ENCODE peak calls at places on chromosomes 11 and 22, in four cellular contexts. F is HCT116, T is K562, O is HepG2. D is an unnamed sample.
A peak's percentile ranks its signal among the peaks of the same experiment; 100 is the strongest.

GRCh38 chr11:68780829-68781228 is 29.5 kb upstream of the TESMIN start:
- DNase-seq in T (peak; percentile 86), F (peak; percentile 4), O (no peak), D (no peak)

GRCh38 chr11:114077482-114078305 is 18.2 kb downstream of the ZBTB16 start:
- DNase-seq in O (no peak), T (no peak), F (no peak), D (no peak)

GRCh38 chr11:94869186-94869585 is 101.0 kb downstream of the AMOTL1 start:
- DNase-seq in T (no peak), F (no peak), O (no peak), D (no peak)

GRCh38 chr22:50627452-50627913 is 469 bp downstream of the ARSA start:
- DNase-seq in O (peak; percentile 15), F (no peak), T (no peak), D (no peak)

GRCh38 chr11:104327864-104328513 is 164.0 kb upstream of the PDGFD start:
- DNase-seq in F (no peak), O (no peak), T (no peak), D (no peak)

GRCh38 chr11:45655347-45655756 is 10.1 kb downstream of the CHST1 start:
- DNase-seq in F (peak; percentile 53), T (peak; percentile 72), O (peak; percentile 44), D (peak; percentile 43)

GRCh38 chr22:39364646-39365405 is 15.0 kb downstream of the SYNGR1 start:
- DNase-seq in F (no peak), T (no peak), O (no peak), D (no peak)

GRCh38 chr22:30891443-30891755 is 77.2 kb downstream of the MORC2 start:
- DNase-seq in F (no peak), O (no peak), T (no peak), D (no peak)

GRCh38 chr11:67266424-67267187 is at the start of gene GRK2:
- DNase-seq in O (no peak), T (peak; percentile 61), F (no peak), D (no peak)

GRCh38 chr22:35021166-35021565 is 44.8 kb upstream of the ISX start:
- DNase-seq in F (no peak), T (no peak), O (no peak), D (no peak)

GRCh38 chr11:18010271-18010670 is 2.6 kb downstream of the SERGEF start:
- DNase-seq in O (no peak), F (no peak), T (peak; percentile 6), D (no peak)

GRCh38 chr11:10489444-10489785 is 34.4 kb downstream of the AMPD3 start:
- DNase-seq in F (no peak), T (no peak), O (no peak), D (no peak)

GRCh38 chr11:5123802-5124521 is 14.2 kb downstream of the OR52A5 start:
- DNase-seq in O (peak; percentile 46), F (peak; percentile 56), T (peak; percentile 91), D (peak; percentile 66)

GRCh38 chr11:117443269-117444186 is 115.9 kb downstream of the CEP164 start:
- DNase-seq in T (peak; percentile 65), O (peak; percentile 40), F (no peak), D (no peak)

GRCh38 chr11:77959434-77959833 is 35.0 kb downstream of the INTS4 start:
- DNase-seq in T (no peak), F (no peak), O (no peak), D (no peak)

GRCh38 chr11:8357891-8358566 is 94.4 kb upstream of the LMO1 start:
- DNase-seq in T (no peak), F (no peak), O (no peak), D (no peak)

GRCh38 chr11:7543302-7543701 is 29.5 kb downstream of the PPFIBP2 start:
- DNase-seq in T (no peak), O (no peak), F (no peak), D (no peak)

GRCh38 chr11:120784566-120785251 is 239.2 kb upstream of the TBCEL start:
- DNase-seq in T (no peak), F (no peak), O (no peak), D (no peak)

GRCh38 chr22:25402501-25403283 is 161.8 kb upstream of the GRK3 start:
- DNase-seq in T (peak; percentile 9), F (no peak), O (peak; percentile 95), D (no peak)

GRCh38 chr11:119169272-119169719 is 771 bp downstream of the NLRX1 start:
- DNase-seq in F (peak; percentile 53), O (peak; percentile 37), T (no peak), D (no peak)

GRCh38 chr11:71466358-71466757 is 13.4 kb downstream of the NADSYN1 start:
- DNase-seq in T (no peak), F (no peak), O (no peak), D (no peak)

GRCh38 chr11:76380161-76380976 is 563 bp downstream of the THAP12 start:
- DNase-seq in F (no peak), O (no peak), T (peak; percentile 48), D (no peak)

GRCh38 chr11:36361901-36362391 is 65.9 kb downstream of the PRR5L start:
- DNase-seq in T (no peak), F (no peak), O (no peak), D (no peak)

GRCh38 chr11:20134991-20135736 is 25.1 kb downstream of the DBX1 start:
- DNase-seq in T (no peak), O (no peak), F (no peak), D (no peak)

GRCh38 chr22:50189184-50189848 is 3.6 kb downstream of the TRABD start:
- DNase-seq in O (no peak), T (peak; percentile 25), F (no peak), D (no peak)

GRCh38 chr11:132448334-132448995 is 1078.0 kb downstream of the NTM start:
- DNase-seq in O (no peak), F (no peak), T (no peak), D (no peak)

GRCh38 chr11:3969613-3970012 is 114.1 kb downstream of the STIM1 start:
- DNase-seq in T (no peak), F (no peak), O (no peak), D (no peak)

GRCh38 chr11:98701541-98701940 is 319.2 kb upstream of the CNTN5 start:
- DNase-seq in F (no peak), O (no peak), T (no peak), D (no peak)

GRCh38 chr22:19060356-19061009 is 61.7 kb downstream of the DGCR2 start:
- DNase-seq in F (no peak), T (no peak), O (no peak), D (no peak)

GRCh38 chr11:119488256-119488995 is 65.5 kb upstream of the THY1 start:
- DNase-seq in O (no peak), F (no peak), T (no peak), D (no peak)

GRCh38 chr11:85540635-85541034 is 86.5 kb downstream of the DLG2 start:
- DNase-seq in O (no peak), T (no peak), F (no peak), D (no peak)

GRCh38 chr11:34135439-34135838 is 30.0 kb downstream of the NAT10 start:
- DNase-seq in T (no peak), F (no peak), O (no peak), D (no peak)

GRCh38 chr11:128499613-128500213 is 87.6 kb downstream of the ETS1 start:
- DNase-seq in O (no peak), F (no peak), T (no peak), D (no peak)

GRCh38 chr11:69497221-69497787 is 15.8 kb downstream of the LINC01488 start:
- DNase-seq in O (peak; percentile 97), F (peak; percentile 56), T (no peak), D (peak; percentile 8)

GRCh38 chr22:28594784-28595324 is 84.8 kb downstream of the TTC28 start:
- DNase-seq in O (peak; percentile 54), F (peak; percentile 35), T (peak; percentile 61), D (peak; percentile 32)

GRCh38 chr22:44595841-44596341 is 97.9 kb upstream of the RTL6 start:
- DNase-seq in F (no peak), O (no peak), T (peak; percentile 3), D (no peak)

GRCh38 chr22:17810570-17811116 is 36.4 kb upstream of the BID start:
- DNase-seq in O (no peak), F (no peak), T (no peak), D (no peak)

GRCh38 chr11:131052367-131052766 is 136.1 kb upstream of the SNX19 start:
- DNase-seq in F (no peak), O (no peak), T (no peak), D (no peak)

GRCh38 chr11:134512061-134512460 is 100.0 kb upstream of the B3GAT1 start:
- DNase-seq in O (no peak), T (no peak), F (no peak), D (no peak)
- TF ChIP-seq TCF7L2 in O (no peak), T (no peak), F (no peak), D (no peak)

GRCh38 chr11:11862995-11863394 is 21.2 kb downstream of the USP47 start:
- DNase-seq in F (no peak), O (no peak), T (no peak), D (no peak)

GRCh38 chr11:11860103-11860979 is 18.6 kb downstream of the USP47 start:
- DNase-seq in T (peak; percentile 38), O (no peak), F (no peak), D (no peak)

GRCh38 chr11:11856638-11857037 is 14.9 kb downstream of the USP47 start:
- DNase-seq in O (no peak), F (no peak), T (no peak), D (no peak)

GRCh38 chr11:11857769-11858168 is 16.0 kb downstream of the USP47 start:
- DNase-seq in O (peak; percentile 9), F (no peak), T (peak; percentile 38), D (no peak)
- H3K9me3 ChIP-seq in O (no peaks in the 10 kb centered on the region), F (no peaks in the 10 kb centered on the region), T (no peaks in the 10 kb centered on the region), D (no peaks in the 10 kb centered on the region)

GRCh38 chr11:121891134-121891533 is 224.9 kb downstream of the BLID start:
- DNase-seq in T (no peak), O (no peak), F (no peak), D (no peak)

GRCh38 chr11:121889931-121890330 is 226.1 kb downstream of the BLID start:
- DNase-seq in T (no peak), F (no peak), O (no peak), D (no peak)

GRCh38 chr11:121892863-121893262 is 223.2 kb downstream of the BLID start:
- DNase-seq in T (no peak), F (no peak), O (no peak), D (no peak)

GRCh38 chr11:121890377-121890776 is 225.6 kb downstream of the BLID start:
- DNase-seq in O (no peak), T (no peak), F (no peak), D (no peak)

DNA sequence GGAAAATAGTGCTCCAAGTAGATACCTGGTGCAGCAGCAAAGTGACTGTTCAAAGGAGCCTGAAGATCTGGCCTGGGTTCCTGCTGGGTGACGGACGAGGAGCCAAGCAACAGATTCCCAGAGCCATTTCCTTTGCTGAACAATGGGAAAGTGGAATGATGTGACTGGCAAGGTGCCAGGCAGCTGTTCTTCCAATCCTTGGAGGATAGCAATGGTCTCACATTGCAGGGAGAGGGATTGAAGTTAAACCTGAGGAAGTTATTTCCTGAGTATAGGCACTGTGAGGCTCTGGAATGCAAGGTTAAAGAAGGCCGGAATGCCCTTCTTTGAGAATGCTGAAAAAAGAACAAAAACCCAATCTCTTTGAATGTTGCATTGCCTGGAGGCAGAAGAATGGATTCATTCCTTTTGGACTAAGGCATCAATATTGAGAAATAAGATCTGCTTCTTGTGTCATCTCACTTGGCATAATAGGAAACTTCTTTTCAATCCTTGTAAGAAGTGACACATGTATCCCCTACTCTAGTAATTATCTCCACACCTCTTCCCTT is 223.8 kb downstream of the BLID start:
- DNase-seq in O (no peak), T (no peak), F (no peak), D (no peak)
- TF ChIP-seq TCF7L2 in O (no peak), T (no peak), F (no peak), D (no peak)

GRCh38 chr22:48957311-48957986 is 870.2 kb downstream of the BRD1 start:
- DNase-seq in F (no peak), O (no peak), T (no peak), D (no peak)
- H3K9me3 ChIP-seq in F (no peaks in the 10 kb centered on the region), O (no peaks in the 10 kb centered on the region), T (no peaks in the 10 kb centered on the region), D (no peaks in the 10 kb centered on the region)